ENCODE peak calls at places on chromosome 9, in seven cellular contexts. Q is retinal pigment epithelial cell, P is breast epithelium, X is fibroblast of the aortic adventitia, R is osteocyte, Z is natural killer cell, C is mammary epithelial cell. M is an unnamed sample.

GRCh38 chr9:125133403-125134316 is 9.7 kb downstream of the SCAI start:
- DNase-seq in Q (no peak), P (no peak), X (no peak), R (no peak), Z (no peak), C (peak), M (no peak)

GRCh38 chr9:113521693-113522260 is 58.2 kb downstream of the RGS3 start:
- DNase-seq in Q (no peak), P (no peak), X (no peak), R (no peak), Z (no peak), C (no peak), M (no peak)

GRCh38 chr9:127694890-127695735 is 11.7 kb upstream of the CFAP157 start:
- DNase-seq in Q (no peak), P (no peak), X (peak), R (no peak), Z (no peak), C (no peak), M (no peak)

GRCh38 chr9:107600060-107600573 is 110.5 kb upstream of the KLF4 start:
- DNase-seq in Q (no peak), P (no peak), X (peak), R (no peak), Z (no peak), C (no peak), M (no peak)

GRCh38 chr9:128341435-128341849 is 1.1 kb downstream of the SLC27A4 start:
- DNase-seq in Q (no peak), P (peak), X (peak), R (no peak), Z (peak), C (peak), M (peak)

GRCh38 chr9:127586537-127586936 is 25.5 kb upstream of the STXBP1 start:
- DNase-seq in Q (no peak), P (peak), X (peak), R (peak), Z (peak), C (peak), M (peak)

GRCh38 chr9:83620841-83621636 is 1.9 kb upstream of the IDNK start:
- DNase-seq in Q (no peak), P (no peak), X (peak), R (no peak), Z (peak), C (peak), M (peak)

GRCh38 chr9:137580209-137580957 is 1.7 kb upstream of the DPH7 start:
- DNase-seq in Q (no peak), P (no peak), X (no peak), R (no peak), Z (no peak), C (no peak), M (no peak)

GRCh38 chr9:37144762-37145161 is 24.4 kb downstream of the ZCCHC7 start:
- DNase-seq in Q (peak), P (no peak), X (no peak), R (no peak), Z (no peak), C (no peak), M (no peak)

GRCh38 chr9:114110180-114110579 is 11.1 kb upstream of the KIF12 start:
- DNase-seq in Q (no peak), P (no peak), X (peak), R (no peak), Z (no peak), C (no peak), M (no peak)

GRCh38 chr9:70079364-70080103 is 35.9 kb downstream of the MAMDC2 start:
- DNase-seq in Q (no peak), P (no peak), X (peak), R (no peak), Z (no peak), C (peak), M (peak)

GRCh38 chr9:128551652-128552152 is 685 bp upstream of the SPTAN1 start:
- DNase-seq in Q (no peak), P (no peak), X (no peak), R (no peak), Z (no peak), C (no peak), M (no peak)

GRCh38 chr9:127193483-127193882 is 71.0 kb upstream of the ANGPTL2 start:
- DNase-seq in Q (no peak), P (no peak), X (no peak), R (no peak), Z (no peak), C (no peak), M (no peak)

GRCh38 chr9:121946465-121946864 is 146.6 kb downstream of the TTLL11 start:
- DNase-seq in Q (no peak), P (no peak), X (no peak), R (no peak), Z (no peak), C (no peak), M (no peak)

GRCh38 chr9:133058550-133059320 is 3.0 kb upstream of the CEL start:
- DNase-seq in Q (no peak), P (no peak), X (no peak), R (no peak), Z (no peak), C (no peak), M (no peak)

GRCh38 chr9:79955300-79955699 is 383.5 kb downstream of the TLE4 start:
- DNase-seq in Q (no peak), P (no peak), X (peak), R (no peak), Z (no peak), C (no peak), M (no peak)
- TF ChIP-seq CTCF in Q (no peak), P (no peak), X (peak), R (no peak), Z (peak), C (peak), M (no peak)

DNA sequence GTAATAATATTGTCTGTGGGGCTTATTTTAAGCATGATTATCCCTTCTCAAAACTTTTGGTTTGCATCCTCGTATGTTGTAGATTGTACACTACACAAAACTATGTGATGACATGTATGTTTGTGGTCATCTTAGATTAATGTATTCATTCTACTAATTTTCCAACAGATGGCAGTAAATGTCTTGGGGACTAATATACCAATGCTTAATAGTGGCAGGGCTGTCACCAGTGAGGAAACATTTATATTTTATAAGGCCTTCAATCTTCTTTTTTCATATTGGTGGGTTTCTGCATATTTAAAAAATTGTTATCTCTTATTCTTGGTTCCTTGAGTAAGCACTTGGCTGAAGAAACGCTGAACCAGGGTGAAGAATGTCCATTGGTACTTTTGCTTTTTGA is 530.4 kb downstream of the RASEF start:
- DNase-seq in Q (no peak), P (no peak), X (peak), R (no peak), Z (no peak), C (peak), M (no peak)
- TF ChIP-seq CTCF in Q (peak), P (peak), X (peak), R (peak), Z (no peak), C (peak), M (peak)

GRCh38 chr9:120915854-120916495 is 10.6 kb downstream of the TRAF1 start:
- DNase-seq in Q (no peak), P (no peak), X (no peak), R (no peak), Z (no peak), C (no peak), M (no peak)

GRCh38 chr9:120914953-120915352 is 11.6 kb downstream of the TRAF1 start:
- DNase-seq in Q (no peak), P (no peak), X (no peak), R (no peak), Z (no peak), C (peak), M (no peak)

GRCh38 chr9:120917989-120918630 is 8.5 kb downstream of the TRAF1 start:
- DNase-seq in Q (no peak), P (no peak), X (no peak), R (no peak), Z (no peak), C (no peak), M (no peak)

GRCh38 chr9:120917285-120917684 is 9.3 kb downstream of the TRAF1 start:
- DNase-seq in Q (no peak), P (no peak), X (no peak), R (no peak), Z (no peak), C (no peak), M (no peak)

GRCh38 chr9:120916573-120916972 is 10.0 kb downstream of the TRAF1 start:
- DNase-seq in Q (no peak), P (no peak), X (peak), R (no peak), Z (no peak), C (no peak), M (no peak)
- TF ChIP-seq CTCF in Q (no peak), P (no peak), X (peak), R (peak), Z (no peak), C (peak), M (no peak)

GRCh38 chr9:95073042-95073607 is 244.4 kb downstream of the FANCC start:
- DNase-seq in Q (no peak), P (no peak), X (no peak), R (peak), Z (no peak), C (no peak), M (no peak)
- TF ChIP-seq CTCF in Q (peak), P (no peak), X (peak), R (peak), Z (no peak), C (peak), M (no peak)